ENCODE peak calls at places on chromosomes 5 and 9, in five cellular contexts. One of them, this sample, is unnamed.

GRCh38 chr5:150672237-150672883 is 11.3 kb downstream of the MYOZ3 start:
- DNase-seq in AG04449: no peak
- DNase-seq in HCT116: no peak
- DNase-seq in PC-3: peak
- DNase-seq in IMR-90: no peak
- DNase-seq in this sample: no peak

GRCh38 chr5:79853676-79854418 is 137.2 kb downstream of the MTX3 start:
- DNase-seq in AG04449: no peak
- DNase-seq in HCT116: peak
- DNase-seq in PC-3: peak
- DNase-seq in IMR-90: peak
- DNase-seq in this sample: no peak

GRCh38 chr5:163362806-163363788 is 74.3 kb upstream of the CCNG1 start:
- DNase-seq in AG04449: no peak
- DNase-seq in HCT116: no peak
- DNase-seq in PC-3: no peak
- DNase-seq in IMR-90: no peak
- DNase-seq in this sample: no peak

GRCh38 chr5:43437062-43437660 is 25.0 kb upstream of the CCL28 start:
- DNase-seq in AG04449: no peak
- DNase-seq in HCT116: no peak
- DNase-seq in PC-3: no peak
- DNase-seq in IMR-90: no peak
- DNase-seq in this sample: no peak

GRCh38 chr5:170880084-170880483 is 18.3 kb downstream of the RANBP17 start:
- DNase-seq in AG04449: no peak
- DNase-seq in HCT116: no peak
- DNase-seq in PC-3: no peak
- DNase-seq in IMR-90: no peak
- DNase-seq in this sample: no peak

GRCh38 chr9:95025213-95026170 is 292.0 kb downstream of the FANCC start:
- DNase-seq in AG04449: peak
- DNase-seq in HCT116: no peak
- DNase-seq in PC-3: no peak
- DNase-seq in IMR-90: peak
- DNase-seq in this sample: no peak

GRCh38 chr5:150703767-150704166 is 2.9 kb upstream of the RBM22 start:
- DNase-seq in AG04449: no peak
- DNase-seq in HCT116: no peak
- DNase-seq in PC-3: no peak
- DNase-seq in IMR-90: peak
- DNase-seq in this sample: no peak

GRCh38 chr9:123267481-123268239 is 726 bp downstream of the STRBP start:
- DNase-seq in AG04449: no peak
- DNase-seq in HCT116: no peak
- DNase-seq in PC-3: no peak
- DNase-seq in IMR-90: no peak
- DNase-seq in this sample: peak

GRCh38 chr5:157066080-157066479 is 7.2 kb upstream of the HAVCR1 start:
- DNase-seq in AG04449: no peak
- DNase-seq in HCT116: no peak
- DNase-seq in PC-3: no peak
- DNase-seq in IMR-90: no peak
- DNase-seq in this sample: no peak

GRCh38 chr9:107696302-107696701 is 206.7 kb upstream of the KLF4 start:
- DNase-seq in AG04449: no peak
- DNase-seq in HCT116: no peak
- DNase-seq in PC-3: no peak
- DNase-seq in IMR-90: no peak
- DNase-seq in this sample: no peak

GRCh38 chr9:131419716-131420115 is 25.8 kb downstream of the PRRC2B start:
- DNase-seq in AG04449: no peak
- DNase-seq in HCT116: no peak
- DNase-seq in PC-3: no peak
- DNase-seq in IMR-90: no peak
- DNase-seq in this sample: no peak

GRCh38 chr9:121183666-121184423 is 17.8 kb downstream of the RAB14 start:
- DNase-seq in AG04449: no peak
- DNase-seq in HCT116: no peak
- DNase-seq in PC-3: no peak
- DNase-seq in IMR-90: no peak
- DNase-seq in this sample: no peak

GRCh38 chr9:128409450-128409849 is 11.2 kb upstream of the CERCAM start:
- DNase-seq in AG04449: no peak
- DNase-seq in HCT116: no peak
- DNase-seq in PC-3: no peak
- DNase-seq in IMR-90: no peak
- DNase-seq in this sample: no peak

GRCh38 chr5:4942831-4943178 is 197.3 kb upstream of the ADAMTS16 start:
- DNase-seq in AG04449: no peak
- DNase-seq in HCT116: no peak
- DNase-seq in PC-3: no peak
- DNase-seq in IMR-90: no peak
- DNase-seq in this sample: no peak

GRCh38 chr9:16335788-16336580 is 534.5 kb downstream of the BNC2 start:
- DNase-seq in AG04449: peak
- DNase-seq in HCT116: peak
- DNase-seq in PC-3: peak
- DNase-seq in IMR-90: peak
- DNase-seq in this sample: peak

GRCh38 chr5:157383151-157383810 is 76.7 kb upstream of the NIPAL4 start:
- DNase-seq in AG04449: no peak
- DNase-seq in HCT116: no peak
- DNase-seq in PC-3: no peak
- DNase-seq in IMR-90: peak
- DNase-seq in this sample: no peak

GRCh38 chr9:4497855-4498254 is 7.6 kb downstream of the SLC1A1 start:
- DNase-seq in AG04449: peak
- DNase-seq in HCT116: no peak
- DNase-seq in PC-3: peak
- DNase-seq in IMR-90: peak
- DNase-seq in this sample: peak

GRCh38 chr5:88836195-88836838 is 46.7 kb downstream of the MEF2C start:
- DNase-seq in AG04449: no peak
- DNase-seq in HCT116: no peak
- DNase-seq in PC-3: no peak
- DNase-seq in IMR-90: peak
- DNase-seq in this sample: no peak

GRCh38 chr9:37293664-37294524 is 128.6 kb upstream of the GRHPR start:
- DNase-seq in AG04449: no peak
- DNase-seq in HCT116: no peak
- DNase-seq in PC-3: no peak
- DNase-seq in IMR-90: peak
- DNase-seq in this sample: peak

GRCh38 chr5:14464661-14465060 is 116.9 kb upstream of the OTULINL start:
- DNase-seq in AG04449: no peak
- DNase-seq in HCT116: no peak
- DNase-seq in PC-3: no peak
- DNase-seq in IMR-90: no peak
- DNase-seq in this sample: no peak

GRCh38 chr5:72106922-72107873 is at the start of gene MAP1B:
- DNase-seq in AG04449: no peak
- DNase-seq in HCT116: no peak
- DNase-seq in PC-3: peak
- DNase-seq in IMR-90: peak
- DNase-seq in this sample: no peak

GRCh38 chr5:42912184-42912766 is 100.6 kb upstream of the SELENOP start:
- DNase-seq in AG04449: no peak
- DNase-seq in HCT116: peak
- DNase-seq in PC-3: peak
- DNase-seq in IMR-90: peak
- DNase-seq in this sample: peak

GRCh38 chr5:148335259-148335658 is at the start of gene SPINK9:
- DNase-seq in AG04449: no peak
- DNase-seq in HCT116: no peak
- DNase-seq in PC-3: no peak
- DNase-seq in IMR-90: no peak
- DNase-seq in this sample: no peak

GRCh38 chr9:74304598-74304997 is 192.5 kb upstream of the RORB start:
- DNase-seq in AG04449: no peak
- DNase-seq in HCT116: no peak
- DNase-seq in PC-3: no peak
- DNase-seq in IMR-90: no peak
- DNase-seq in this sample: no peak

GRCh38 chr9:99259231-99259918 is 37.3 kb downstream of the SEC61B start:
- DNase-seq in AG04449: no peak
- DNase-seq in HCT116: no peak
- DNase-seq in PC-3: no peak
- DNase-seq in IMR-90: no peak
- DNase-seq in this sample: no peak

GRCh38 chr9:115373000-115373709 is 255.2 kb upstream of the TNC start:
- DNase-seq in AG04449: peak
- DNase-seq in HCT116: peak
- DNase-seq in PC-3: peak
- DNase-seq in IMR-90: peak
- DNase-seq in this sample: no peak

GRCh38 chr9:15927131-15927530 is 374.3 kb downstream of the CCDC171 start:
- DNase-seq in AG04449: no peak
- DNase-seq in HCT116: no peak
- DNase-seq in PC-3: no peak
- DNase-seq in IMR-90: peak
- DNase-seq in this sample: no peak

GRCh38 chr9:110340306-110340705 is 2.6 kb upstream of the TXNDC8 start:
- DNase-seq in AG04449: no peak
- DNase-seq in HCT116: peak
- DNase-seq in PC-3: peak
- DNase-seq in IMR-90: no peak
- DNase-seq in this sample: peak

GRCh38 chr5:54325272-54325609 is 14.9 kb upstream of the ARL15 start:
- DNase-seq in AG04449: no peak
- DNase-seq in HCT116: no peak
- DNase-seq in PC-3: no peak
- DNase-seq in IMR-90: no peak
- DNase-seq in this sample: no peak

DNA sequence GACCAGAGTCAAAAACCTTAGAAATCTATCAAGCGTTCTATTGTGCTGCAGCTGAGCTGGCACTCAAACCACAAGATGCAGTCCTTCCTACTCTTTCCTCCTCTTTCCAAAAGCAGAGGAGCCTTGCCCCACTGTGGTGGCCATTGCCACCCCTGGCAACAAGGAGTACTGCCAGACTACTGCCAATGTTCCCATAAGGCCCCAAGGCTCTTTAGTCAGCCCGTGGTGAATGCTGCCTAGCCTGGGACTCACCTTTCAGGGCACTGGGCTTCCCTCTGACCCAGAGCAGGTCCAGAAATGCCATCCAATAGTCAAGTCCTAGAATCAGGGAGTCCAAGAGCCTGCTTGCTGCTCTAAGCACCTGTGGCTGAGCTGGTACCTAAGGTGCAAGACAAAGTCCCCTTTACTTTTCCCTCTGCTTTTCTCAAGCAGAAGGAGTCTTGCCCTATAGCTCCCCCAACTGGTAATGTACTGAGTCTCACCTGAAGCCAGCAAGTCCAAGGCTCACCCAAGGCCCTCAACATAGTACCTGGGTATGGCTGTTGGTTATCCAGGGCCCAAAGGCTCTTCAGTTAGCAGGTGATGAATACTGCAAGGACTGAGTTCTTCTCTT is 219.4 kb downstream of the ATPSCKMT start:
- DNase-seq in AG04449: no peak
- DNase-seq in HCT116: peak
- DNase-seq in PC-3: peak
- DNase-seq in IMR-90: peak
- DNase-seq in this sample: peak
- H3K4me3 ChIP-seq in AG04449: no peak
- H3K4me3 ChIP-seq in HCT116: no peak
- H3K4me3 ChIP-seq in PC-3: no peak
- H3K4me3 ChIP-seq in IMR-90: no peak
- H3K4me3 ChIP-seq in this sample: no peak

DNA sequence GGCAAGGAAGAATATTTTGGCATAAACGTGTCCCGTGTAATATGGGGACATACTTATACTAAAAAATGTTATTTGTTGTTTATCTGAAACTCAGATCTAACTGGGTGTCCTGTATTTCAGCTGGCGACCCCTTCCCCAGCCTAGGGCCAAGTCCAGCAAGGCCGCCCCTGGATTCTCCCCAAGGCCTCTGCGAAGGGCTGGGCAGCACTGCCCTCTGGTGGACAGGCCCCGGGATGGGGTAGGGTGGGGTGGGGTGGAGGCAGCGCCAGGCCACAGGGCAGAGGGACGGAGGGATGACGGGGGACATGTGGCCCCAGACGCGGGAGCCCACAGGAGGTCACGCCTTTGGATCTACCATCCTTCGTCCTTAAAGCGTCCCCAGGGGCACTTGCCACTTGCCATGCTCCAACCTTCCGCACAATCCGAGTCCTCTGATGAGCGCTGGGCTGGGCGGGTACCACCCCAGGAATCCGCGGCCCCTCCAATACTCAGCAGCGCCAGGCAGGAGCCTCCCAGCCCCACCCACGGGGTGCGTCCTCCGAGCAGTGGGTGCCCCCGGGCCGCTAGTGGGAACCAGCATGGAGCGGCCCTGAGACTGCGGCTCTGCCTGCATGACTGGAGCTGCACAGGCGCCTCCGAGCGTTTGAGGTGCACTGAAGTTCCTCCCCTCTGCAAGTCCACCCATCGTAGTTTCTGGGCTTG is 7.1 kb upstream of the AGPAT2 start:
- DNase-seq in AG04449: no peak
- DNase-seq in HCT116: peak
- DNase-seq in PC-3: peak
- DNase-seq in IMR-90: peak
- DNase-seq in this sample: peak
- TF ChIP-seq CTCF in AG04449: peak
- TF ChIP-seq CTCF in HCT116: peak
- TF ChIP-seq CTCF in PC-3: peak
- TF ChIP-seq CTCF in IMR-90: peak
- TF ChIP-seq CTCF in this sample: peak

GRCh38 chr5:81006955-81007636 is 46.9 kb downstream of the RASGRF2 start:
- DNase-seq in AG04449: no peak
- DNase-seq in HCT116: no peak
- DNase-seq in PC-3: no peak
- DNase-seq in IMR-90: no peak
- DNase-seq in this sample: no peak
- H3K4me3 ChIP-seq in AG04449: no peak
- H3K4me3 ChIP-seq in HCT116: no peak
- H3K4me3 ChIP-seq in PC-3: no peak
- H3K4me3 ChIP-seq in IMR-90: no peak
- H3K4me3 ChIP-seq in this sample: no peak

DNA sequence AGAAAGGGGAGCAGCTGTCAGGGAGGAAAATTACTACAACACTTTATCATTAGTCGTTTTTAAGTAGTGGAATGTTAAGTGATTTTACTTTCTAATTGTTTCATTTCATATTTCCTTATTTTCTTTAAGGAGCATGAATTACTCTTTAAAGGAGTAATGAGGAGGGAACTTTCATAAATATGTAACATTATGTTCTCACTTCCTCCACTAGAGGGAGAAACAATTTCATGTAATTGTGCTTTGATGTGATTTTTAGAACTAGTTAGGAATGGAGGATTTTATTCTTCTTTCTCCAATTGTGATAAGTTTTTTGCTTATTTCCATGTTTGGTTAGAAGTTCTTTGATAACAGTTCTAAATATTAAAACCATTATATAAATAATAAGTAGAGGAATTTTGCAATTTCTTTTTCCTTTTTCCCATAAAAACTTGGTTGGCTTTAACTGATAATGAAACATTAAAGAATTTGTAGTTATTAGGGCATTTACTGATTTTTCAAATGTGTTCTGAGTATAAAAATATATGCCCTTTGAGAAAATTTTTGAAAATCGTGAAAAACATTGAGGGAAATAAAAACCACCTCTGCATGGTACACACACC is 25.6 kb downstream of the CEP78 start:
- DNase-seq in AG04449: no peak
- DNase-seq in HCT116: peak
- DNase-seq in PC-3: peak
- DNase-seq in IMR-90: peak
- DNase-seq in this sample: peak
- TF ChIP-seq CTCF in AG04449: peak
- TF ChIP-seq CTCF in HCT116: peak
- TF ChIP-seq CTCF in PC-3: peak
- TF ChIP-seq CTCF in IMR-90: peak
- TF ChIP-seq CTCF in this sample: peak